ENCODE peak calls at places on chromosome 17, in seven cellular contexts. T is body of pancreas; U is right lobe of liver; I is CD8-positive, alpha-beta T cell; X is activated CD4-positive, alpha-beta T cell treated with anti-CD3 and anti-CD28 coated beads, Interleukin-2, amount 10 ng/mL, durations not matched to agents 7 days and 5 days; C is head of caudate nucleus; E is GM12878. Q is an unnamed sample.

GRCh38 chr17:74547736-74548135 is 1.8 kb upstream of the CD300C start:
- DNase-seq in I (no peak), X (peak), C (no peak), U (no peak), E (no peak), T (no peak), Q (no peak)

GRCh38 chr17:63954402-63955063 is 18.2 kb downstream of the SCN4A start:
- DNase-seq in E (no peak), C (no peak), I (peak), T (no peak), X (peak), U (no peak), Q (no peak)

GRCh38 chr17:43456661-43457361 is 27.0 kb upstream of the DHX8 start:
- DNase-seq in U (peak), I (no peak), X (no peak), C (no peak), T (peak), E (no peak), Q (no peak)

GRCh38 chr17:49730078-49730786 is 22.5 kb upstream of the SLC35B1 start:
- DNase-seq in U (peak), E (no peak), T (peak), I (no peak), C (peak), X (no peak), Q (peak)

GRCh38 chr17:80116923-80117380 is 15.6 kb downstream of the GAA start:
- DNase-seq in X (no peak), E (no peak), C (no peak), I (no peak), U (no peak), T (no peak), Q (no peak)

GRCh38 chr17:42337442-42337841 is 49.1 kb downstream of the STAT5A start:
- DNase-seq in C (no peak), X (peak), U (no peak), T (no peak), I (peak), E (peak), Q (no peak)

GRCh38 chr17:68198931-68199836 is 48.7 kb upstream of the AMZ2 start:
- DNase-seq in C (no peak), U (no peak), X (peak), I (peak), T (peak), E (no peak), Q (no peak)

GRCh38 chr17:65389426-65389825 is 172.0 kb downstream of the AXIN2 start:
- DNase-seq in X (no peak), I (no peak), E (no peak), T (no peak), C (no peak), U (no peak), Q (no peak)

GRCh38 chr17:30472238-30472890 is 4.8 kb upstream of the GOSR1 start:
- DNase-seq in X (no peak), T (no peak), U (no peak), E (no peak), I (no peak), C (no peak), Q (no peak)

GRCh38 chr17:2377659-2378058 is 23.2 kb downstream of the MNT start:
- DNase-seq in I (no peak), U (no peak), C (no peak), T (no peak), E (no peak), X (no peak), Q (no peak)

GRCh38 chr17:49739662-49740271 is 24.2 kb downstream of the FAM117A start:
- DNase-seq in C (no peak), T (peak), X (peak), I (peak), U (peak), E (no peak), Q (no peak)

GRCh38 chr17:19354123-19354522 is 8.4 kb downstream of the B9D1 start:
- DNase-seq in I (no peak), C (no peak), E (no peak), X (no peak), U (no peak), T (no peak), Q (no peak)

GRCh38 chr17:81465912-81466311 is 46.7 kb downstream of the ACTG1 start:
- DNase-seq in T (no peak), C (no peak), X (no peak), E (no peak), U (no peak), I (no peak), Q (no peak)

GRCh38 chr17:79614248-79614647 is 3.4 kb upstream of the RBFOX3 start:
- DNase-seq in U (no peak), I (no peak), T (no peak), C (no peak), X (no peak), E (no peak), Q (no peak)

GRCh38 chr17:15782809-15783208 is 50.7 kb downstream of the TBC1D26 start:
- DNase-seq in C (peak), E (no peak), I (no peak), T (peak), X (peak), U (peak), Q (no peak)

GRCh38 chr17:66403846-66404597 is 101.6 kb downstream of the PRKCA start:
- DNase-seq in U (no peak), E (no peak), I (no peak), T (no peak), C (no peak), X (no peak), Q (no peak)

GRCh38 chr17:15332338-15332737 is 9.1 kb downstream of the TEKT3 start:
- DNase-seq in I (no peak), X (no peak), E (no peak), U (no peak), C (no peak), T (no peak), Q (no peak)

GRCh38 chr17:35217107-35217506 is 22.9 kb upstream of the SLC35G3 start:
- DNase-seq in C (no peak), T (no peak), U (no peak), X (no peak), I (no peak), E (no peak), Q (no peak)

GRCh38 chr17:79808763-79809529 is 12.1 kb upstream of the CBX8 start:
- DNase-seq in C (no peak), E (no peak), U (no peak), T (peak), X (peak), I (no peak), Q (peak)

GRCh38 chr17:28569446-28569845 is 1.9 kb downstream of the PIGS start:
- DNase-seq in I (no peak), T (no peak), E (no peak), U (no peak), C (no peak), X (no peak), Q (no peak)

GRCh38 chr17:80512233-80512632 is 32.4 kb upstream of the RPTOR start:
- DNase-seq in C (no peak), I (no peak), T (no peak), E (no peak), X (no peak), U (no peak), Q (no peak)

GRCh38 chr17:79650861-79651260 is 40.0 kb upstream of the RBFOX3 start:
- DNase-seq in T (no peak), I (no peak), U (no peak), C (no peak), E (no peak), X (no peak), Q (no peak)

GRCh38 chr17:49575524-49576120 is at the start of gene NXPH3:
- DNase-seq in E (no peak), X (peak), C (peak), U (peak), I (peak), T (peak), Q (no peak)

GRCh38 chr17:77409282-77410161 is 268.8 kb downstream of the SEC14L1 start:
- DNase-seq in T (peak), C (peak), U (no peak), X (no peak), E (no peak), I (no peak), Q (no peak)

GRCh38 chr17:58112970-58113631 is 29.9 kb downstream of the DYNLL2 start:
- DNase-seq in X (peak), U (peak), C (peak), I (peak), E (peak), T (peak), Q (no peak)

GRCh38 chr17:56598471-56598870 is 5.0 kb downstream of the NOG start:
- DNase-seq in C (no peak), I (no peak), T (no peak), U (no peak), E (no peak), X (no peak), Q (no peak)

GRCh38 chr17:67441052-67441738 is 64.1 kb downstream of the PITPNC1 start:
- DNase-seq in C (no peak), E (no peak), I (peak), U (no peak), X (peak), T (peak), Q (no peak)

GRCh38 chr17:79918581-79919163 is 79.4 kb upstream of the CBX4 start:
- DNase-seq in T (no peak), X (no peak), C (no peak), I (no peak), U (no peak), E (no peak), Q (no peak)

GRCh38 chr17:21218101-21218500 is 4.1 kb upstream of the TMEM11 start:
- DNase-seq in U (no peak), X (no peak), T (no peak), C (peak), E (no peak), I (no peak), Q (no peak)

GRCh38 chr17:65446838-65447526 is 114.5 kb downstream of the AXIN2 start:
- DNase-seq in I (no peak), E (no peak), T (no peak), X (no peak), C (no peak), U (no peak), Q (no peak)

Q was measured in LNCaP clone FGC.